ENCODE peak calls at places on chromosomes 16 and 17, in six cellular contexts. One of them, this sample, is unnamed.

GRCh38 chr17:58085039-58085715 is 2.0 kb downstream of the DYNLL2 start:
- DNase-seq in H1: no peak
- DNase-seq in IMR-90: no peak
- DNase-seq in neuronal stem cell: no peak
- DNase-seq in trophoblast cell: no peak
- DNase-seq in H9: peak; percentile 24
- DNase-seq in this sample: no peak

GRCh38 chr17:14515015-14515414 is 214.1 kb downstream of the HS3ST3B1 start:
- DNase-seq in H1: no peak
- DNase-seq in IMR-90: no peak
- DNase-seq in neuronal stem cell: no peak
- DNase-seq in trophoblast cell: no peak
- DNase-seq in H9: no peak
- DNase-seq in this sample: peak; percentile 40

GRCh38 chr17:78494189-78494960 is 82.8 kb downstream of the DNAH17 start:
- DNase-seq in H1: no peak
- DNase-seq in IMR-90: no peak
- DNase-seq in neuronal stem cell: no peak
- DNase-seq in trophoblast cell: no peak
- DNase-seq in H9: no peak
- DNase-seq in this sample: no peak

GRCh38 chr17:78343099-78343432 is 16.8 kb downstream of the SOCS3 start:
- DNase-seq in H1: no peak
- DNase-seq in IMR-90: peak; percentile 87
- DNase-seq in neuronal stem cell: no peak
- DNase-seq in trophoblast cell: peak; percentile 47
- DNase-seq in H9: peak; percentile 75
- DNase-seq in this sample: peak; percentile 93

GRCh38 chr16:67445126-67445426 is 14.2 kb downstream of the HSD11B2 start:
- DNase-seq in H1: no peak
- DNase-seq in IMR-90: no peak
- DNase-seq in neuronal stem cell: no peak
- DNase-seq in trophoblast cell: no peak
- DNase-seq in H9: no peak
- DNase-seq in this sample: no peak

GRCh38 chr17:33858121-33858520 is 397.0 kb upstream of the CCL2 start:
- DNase-seq in H1: no peak
- DNase-seq in IMR-90: no peak
- DNase-seq in neuronal stem cell: no peak
- DNase-seq in trophoblast cell: no peak
- DNase-seq in H9: peak; percentile 51
- DNase-seq in this sample: no peak

GRCh38 chr17:49518346-49519078 is 23.4 kb downstream of the NGFR start:
- DNase-seq in H1: no peak
- DNase-seq in IMR-90: no peak
- DNase-seq in neuronal stem cell: no peak
- DNase-seq in trophoblast cell: no peak
- DNase-seq in H9: peak; percentile 18
- DNase-seq in this sample: no peak

GRCh38 chr16:9042943-9043680 is 48.3 kb upstream of the HAPSTR1 start:
- DNase-seq in H1: no peak
- DNase-seq in IMR-90: peak; percentile 86
- DNase-seq in neuronal stem cell: no peak
- DNase-seq in trophoblast cell: no peak
- DNase-seq in H9: no peak
- DNase-seq in this sample: peak; percentile 65

GRCh38 chr17:76053230-76054111 is 18.8 kb downstream of the SRP68 start:
- DNase-seq in H1: no peak
- DNase-seq in IMR-90: peak; percentile 86
- DNase-seq in neuronal stem cell: no peak
- DNase-seq in trophoblast cell: peak; percentile 59
- DNase-seq in H9: no peak
- DNase-seq in this sample: peak; percentile 81

GRCh38 chr17:59439261-59439660 is 107.8 kb downstream of the YPEL2 start:
- DNase-seq in H1: no peak
- DNase-seq in IMR-90: no peak
- DNase-seq in neuronal stem cell: no peak
- DNase-seq in trophoblast cell: no peak
- DNase-seq in H9: no peak
- DNase-seq in this sample: no peak

GRCh38 chr16:66984902-66985311 is 3.5 kb upstream of the CES4A start:
- DNase-seq in H1: no peak
- DNase-seq in IMR-90: no peak
- DNase-seq in neuronal stem cell: no peak
- DNase-seq in trophoblast cell: no peak
- DNase-seq in H9: no peak
- DNase-seq in this sample: no peak

GRCh38 chr17:7632492-7632894 is 2.6 kb downstream of the SHBG start:
- DNase-seq in H1: peak; percentile 39
- DNase-seq in IMR-90: peak; percentile 54
- DNase-seq in neuronal stem cell: no peak
- DNase-seq in trophoblast cell: no peak
- DNase-seq in H9: peak; percentile 82
- DNase-seq in this sample: peak; percentile 52

GRCh38 chr16:14564881-14565687 is 65.0 kb downstream of the PARN start:
- DNase-seq in H1: no peak
- DNase-seq in IMR-90: peak; percentile 14
- DNase-seq in neuronal stem cell: no peak
- DNase-seq in trophoblast cell: no peak
- DNase-seq in H9: no peak
- DNase-seq in this sample: no peak

GRCh38 chr17:67125924-67126323 is 81.6 kb downstream of the CACNG1 start:
- DNase-seq in H1: no peak
- DNase-seq in IMR-90: no peak
- DNase-seq in neuronal stem cell: no peak
- DNase-seq in trophoblast cell: peak; percentile 63
- DNase-seq in H9: no peak
- DNase-seq in this sample: no peak

GRCh38 chr16:84643180-84643583 is 5.1 kb upstream of the KLHL36 start:
- DNase-seq in H1: no peak
- DNase-seq in IMR-90: peak; percentile 93
- DNase-seq in neuronal stem cell: no peak
- DNase-seq in trophoblast cell: peak; percentile 77
- DNase-seq in H9: no peak
- DNase-seq in this sample: peak; percentile 84

GRCh38 chr17:78341559-78342437 is 18.1 kb downstream of the SOCS3 start:
- DNase-seq in H1: no peak
- DNase-seq in IMR-90: peak; percentile 74
- DNase-seq in neuronal stem cell: peak; percentile 61
- DNase-seq in trophoblast cell: peak; percentile 85
- DNase-seq in H9: peak; percentile 72
- DNase-seq in this sample: peak; percentile 89

GRCh38 chr16:71409038-71409775 is 32.6 kb downstream of the TLE7 start:
- DNase-seq in H1: no peak
- DNase-seq in IMR-90: no peak
- DNase-seq in neuronal stem cell: no peak
- DNase-seq in trophoblast cell: no peak
- DNase-seq in H9: no peak
- DNase-seq in this sample: no peak

GRCh38 chr16:9008335-9009260 is 44.9 kb upstream of the USP7 start:
- DNase-seq in H1: peak; percentile 61
- DNase-seq in IMR-90: peak; percentile 56
- DNase-seq in neuronal stem cell: peak; percentile 65
- DNase-seq in trophoblast cell: peak; percentile 62
- DNase-seq in H9: peak; percentile 89
- DNase-seq in this sample: peak; percentile 68

GRCh38 chr16:85462405-85463227 is 150.5 kb upstream of the GSE1 start:
- DNase-seq in H1: no peak
- DNase-seq in IMR-90: no peak
- DNase-seq in neuronal stem cell: peak; percentile 49
- DNase-seq in trophoblast cell: no peak
- DNase-seq in H9: no peak
- DNase-seq in this sample: peak; percentile 41

GRCh38 chr17:72134560-72135399 is 14.0 kb downstream of the SOX9 start:
- DNase-seq in H1: no peak
- DNase-seq in IMR-90: peak; percentile 82
- DNase-seq in neuronal stem cell: no peak
- DNase-seq in trophoblast cell: no peak
- DNase-seq in H9: no peak
- DNase-seq in this sample: no peak

GRCh38 chr17:74939534-74939933 is 3.8 kb downstream of the OTOP3 start:
- DNase-seq in H1: no peak
- DNase-seq in IMR-90: no peak
- DNase-seq in neuronal stem cell: no peak
- DNase-seq in trophoblast cell: no peak
- DNase-seq in H9: no peak
- DNase-seq in this sample: no peak

GRCh38 chr17:9343513-9343912 is 232.1 kb downstream of the STX8 start:
- DNase-seq in H1: no peak
- DNase-seq in IMR-90: peak; percentile 18
- DNase-seq in neuronal stem cell: no peak
- DNase-seq in trophoblast cell: no peak
- DNase-seq in H9: peak; percentile 71
- DNase-seq in this sample: peak; percentile 52

GRCh38 chr16:56558024-56558747 is 6.7 kb upstream of the MT4 start:
- DNase-seq in H1: no peak
- DNase-seq in IMR-90: peak; percentile 75
- DNase-seq in neuronal stem cell: no peak
- DNase-seq in trophoblast cell: no peak
- DNase-seq in H9: no peak
- DNase-seq in this sample: no peak

GRCh38 chr16:70746708-70747424 is 54.1 kb downstream of the VAC14 start:
- DNase-seq in H1: no peak
- DNase-seq in IMR-90: peak; percentile 96
- DNase-seq in neuronal stem cell: no peak
- DNase-seq in trophoblast cell: peak; percentile 93
- DNase-seq in H9: no peak
- DNase-seq in this sample: peak; percentile 93

GRCh38 chr17:62661337-62661736 is 33.9 kb downstream of the MRC2 start:
- DNase-seq in H1: no peak
- DNase-seq in IMR-90: no peak
- DNase-seq in neuronal stem cell: no peak
- DNase-seq in trophoblast cell: no peak
- DNase-seq in H9: no peak
- DNase-seq in this sample: no peak
- H3K14ac ChIP-seq in H1: no peak overlapping the region
- H3K14ac ChIP-seq in IMR-90: no peak overlapping the region
- H3K14ac ChIP-seq in neuronal stem cell: no peak overlapping the region
- H3K14ac ChIP-seq in trophoblast cell: no peak overlapping the region
- H3K14ac ChIP-seq in H9: no peak overlapping the region
- H3K14ac ChIP-seq in this sample: no peak overlapping the region

GRCh38 chr16:1379054-1379862 is 27.5 kb downstream of the GNPTG start:
- DNase-seq in H1: no peak
- DNase-seq in IMR-90: peak; percentile 74
- DNase-seq in neuronal stem cell: peak; percentile 72
- DNase-seq in trophoblast cell: peak; percentile 98
- DNase-seq in H9: no peak
- DNase-seq in this sample: peak; percentile 94
- H2BK120ac ChIP-seq in H1: no peak overlapping the region
- H2BK120ac ChIP-seq in IMR-90: peak overlapping the region; percentile 64
- H2BK120ac ChIP-seq in neuronal stem cell: no peak overlapping the region
- H2BK120ac ChIP-seq in trophoblast cell: peak overlapping the region; percentile 78
- H2BK120ac ChIP-seq in H9: no peak overlapping the region
- H2BK120ac ChIP-seq in this sample: peak overlapping the region; percentile 90

GRCh38 chr17:46968896-46969295 is 10.2 kb downstream of the RPRML start:
- DNase-seq in H1: no peak
- DNase-seq in IMR-90: no peak
- DNase-seq in neuronal stem cell: no peak
- DNase-seq in trophoblast cell: no peak
- DNase-seq in H9: no peak
- DNase-seq in this sample: no peak
- H3K14ac ChIP-seq in H1: no peak overlapping the region
- H3K14ac ChIP-seq in IMR-90: no peak overlapping the region
- H3K14ac ChIP-seq in neuronal stem cell: no peak overlapping the region
- H3K14ac ChIP-seq in trophoblast cell: no peak overlapping the region
- H3K14ac ChIP-seq in H9: no peak overlapping the region
- H3K14ac ChIP-seq in this sample: no peak overlapping the region

GRCh38 chr17:56710986-56711385 is 117.5 kb downstream of the NOG start:
- DNase-seq in H1: no peak
- DNase-seq in IMR-90: no peak
- DNase-seq in neuronal stem cell: no peak
- DNase-seq in trophoblast cell: peak; percentile 71
- DNase-seq in H9: no peak
- DNase-seq in this sample: no peak

GRCh38 chr17:56708670-56709410 is 115.3 kb downstream of the NOG start:
- DNase-seq in H1: no peak
- DNase-seq in IMR-90: no peak
- DNase-seq in neuronal stem cell: no peak
- DNase-seq in trophoblast cell: no peak
- DNase-seq in H9: no peak
- DNase-seq in this sample: no peak

GRCh38 chr17:56707312-56708219 is 114.1 kb downstream of the NOG start:
- DNase-seq in H1: no peak
- DNase-seq in IMR-90: peak; percentile 65
- DNase-seq in neuronal stem cell: peak; percentile 15
- DNase-seq in trophoblast cell: no peak
- DNase-seq in H9: peak; percentile 72
- DNase-seq in this sample: peak; percentile 71

GRCh38 chr17:56708220-56708567 is 114.7 kb downstream of the NOG start:
- DNase-seq in H1: no peak
- DNase-seq in IMR-90: peak; percentile 26
- DNase-seq in neuronal stem cell: no peak
- DNase-seq in trophoblast cell: no peak
- DNase-seq in H9: no peak
- DNase-seq in this sample: no peak
- H2BK120ac ChIP-seq in H1: no peak overlapping the region
- H2BK120ac ChIP-seq in IMR-90: peak overlapping the region; percentile 84
- H2BK120ac ChIP-seq in neuronal stem cell: no peak overlapping the region
- H2BK120ac ChIP-seq in trophoblast cell: peak overlapping the region; percentile 99
- H2BK120ac ChIP-seq in H9: no peak overlapping the region
- H2BK120ac ChIP-seq in this sample: peak overlapping the region; percentile 21

This sample was measured in mesenchymal stem cell.